ENCODE peak calls at places on chromosome 5, in four cellular contexts. J is dorsolateral prefrontal cortex, B is endothelial cell, M is AG04450. D is an unnamed sample.

GRCh38 chr5:23303836-23304235 is 203.6 kb upstream of the PRDM9 start:
- DNase-seq in J (no peak), B (no peak), M (no peak), D (no peak)

GRCh38 chr5:83377131-83377865 is 94.2 kb upstream of the VCAN start:
- DNase-seq in J (no peak), B (no peak), M (peak; percentile 59), D (no peak)

GRCh38 chr5:123358751-123359150 is 64.5 kb downstream of the CEP120 start:
- DNase-seq in J (no peak), B (no peak), M (peak; percentile 42), D (no peak)

GRCh38 chr5:29099585-29099984 is 2061.2 kb upstream of the CDH9 start:
- DNase-seq in J (no peak), B (no peak), M (no peak), D (no peak)

GRCh38 chr5:173997331-173997730 is 8.4 kb downstream of the C5orf47 start:
- DNase-seq in J (no peak), B (no peak), M (no peak), D (no peak)

GRCh38 chr5:1817261-1818043 is 16.2 kb downstream of the NDUFS6 start:
- DNase-seq in J (no peak), B (no peak), M (no peak), D (no peak)

GRCh38 chr5:135827965-135828792 is 6.3 kb upstream of the SLC25A48 start:
- DNase-seq in J (no peak), B (no peak), M (no peak), D (no peak)

GRCh38 chr5:115194671-115195070 is 25.0 kb upstream of the TRIM36 start:
- DNase-seq in J (no peak), B (no peak), M (no peak), D (no peak)

GRCh38 chr5:1448511-1449011 is 3.3 kb upstream of the SLC6A3 start:
- DNase-seq in J (no peak), B (no peak), M (no peak), D (no peak)

GRCh38 chr5:171369898-171370297 is 17.8 kb upstream of the NPM1 start:
- DNase-seq in J (no peak), B (no peak), M (no peak), D (no peak)

GRCh38 chr5:37658440-37658839 is 181.4 kb downstream of the GDNF start:
- DNase-seq in J (no peak), B (no peak), M (no peak), D (no peak)

D was measured in smooth muscle cell of the brain vasculature.